ENCODE peak calls at places on chromosomes 1 and 21, in ten cellular contexts. V is stimulated activated CD8-positive, alpha-beta memory T cell treated with anti-CD3 and anti-CD28 coated beads, Interleukin-7, amount 100 ng/mL, for 24 hours; S is NCI-H1105 treated with DMSO at 0.1 percent for 48 hours; H is pulmonary artery endothelial cell; U is T-helper 1 cell; P is neural crest cell; J is Right ventricle myocardium superior; E is sciatic nerve; R is HFFc6; I is NCI-H510A. O is an unnamed sample.

GRCh38 chr1:167342846-167343245 is 122.2 kb downstream of the POU2F1 start:
- DNase-seq in V (no peak), S (peak), H (no peak), U (no peak), P (no peak), J (no peak), E (no peak), R (no peak), I (no peak), O (no peak)

GRCh38 chr21:46294647-46295176 is 8.6 kb downstream of the YBEY start:
- DNase-seq in V (no peak), S (no peak), H (no peak), U (no peak), P (no peak), J (peak), E (no peak), R (peak), I (no peak), O (peak)

GRCh38 chr21:38468989-38469388 is 29.3 kb downstream of the ERG start:
- DNase-seq in V (no peak), S (no peak), H (no peak), U (no peak), P (no peak), J (no peak), E (no peak), R (peak), I (no peak), O (no peak)

GRCh38 chr1:172449012-172449584 is 5.2 kb upstream of the PIGC start:
- DNase-seq in V (no peak), S (no peak), H (no peak), U (no peak), P (no peak), J (no peak), E (no peak), R (no peak), I (no peak), O (no peak)

GRCh38 chr1:94025383-94026340 is 95.3 kb downstream of the ABCA4 start:
- DNase-seq in V (no peak), S (peak), H (peak), U (no peak), P (peak), J (no peak), E (no peak), R (peak), I (peak), O (peak)

GRCh38 chr1:28540651-28541050 is 12.2 kb upstream of the TRNAU1AP start:
- DNase-seq in V (no peak), S (no peak), H (no peak), U (no peak), P (no peak), J (no peak), E (no peak), R (no peak), I (no peak), O (no peak)

GRCh38 chr1:222250376-222250775 is 297.5 kb downstream of the HHIPL2 start:
- DNase-seq in V (no peak), S (no peak), H (no peak), U (no peak), P (no peak), J (no peak), E (no peak), R (peak), I (no peak), O (no peak)

GRCh38 chr1:248844526-248844925 is 6.5 kb downstream of the ZNF672 start:
- DNase-seq in V (no peak), S (no peak), H (no peak), U (no peak), P (no peak), J (no peak), E (peak), R (no peak), I (no peak), O (no peak)

GRCh38 chr1:183147735-183148134 is 38.3 kb upstream of the LAMC2 start:
- DNase-seq in V (no peak), S (no peak), H (no peak), U (no peak), P (no peak), J (no peak), E (no peak), R (no peak), I (no peak), O (no peak)

GRCh38 chr1:39268112-39268581 is 63.7 kb downstream of the MACF1 start:
- DNase-seq in V (no peak), S (peak), H (no peak), U (no peak), P (no peak), J (no peak), E (no peak), R (peak), I (peak), O (no peak)

GRCh38 chr1:208029381-208030319 is 118.7 kb upstream of the CD34 start:
- DNase-seq in V (no peak), S (no peak), H (no peak), U (no peak), P (no peak), J (no peak), E (peak), R (peak), I (no peak), O (no peak)

GRCh38 chr1:207867136-207868081 is 43.5 kb downstream of the CD34 start:
- DNase-seq in V (no peak), S (no peak), H (no peak), U (no peak), P (no peak), J (peak), E (peak), R (no peak), I (no peak), O (no peak)

GRCh38 chr1:65791860-65792670 is 630 bp upstream of the PDE4B start:
- DNase-seq in V (no peak), S (no peak), H (no peak), U (no peak), P (peak), J (no peak), E (no peak), R (no peak), I (no peak), O (peak)

GRCh38 chr1:21157868-21158267 is 18.8 kb downstream of the EIF4G3 start:
- DNase-seq in V (no peak), S (no peak), H (no peak), U (no peak), P (no peak), J (no peak), E (no peak), R (no peak), I (no peak), O (no peak)

GRCh38 chr21:29265690-29266479 is 32.8 kb upstream of the BACH1 start:
- DNase-seq in V (no peak), S (no peak), H (no peak), U (no peak), P (no peak), J (no peak), E (no peak), R (no peak), I (no peak), O (no peak)

GRCh38 chr1:219876798-219877209 is 51.6 kb downstream of the SLC30A10 start:
- DNase-seq in V (no peak), S (no peak), H (no peak), U (no peak), P (no peak), J (no peak), E (no peak), R (no peak), I (no peak), O (no peak)

GRCh38 chr21:20728691-20729090 is 269.5 kb upstream of the NCAM2 start:
- DNase-seq in V (no peak), S (peak), H (no peak), U (no peak), P (no peak), J (no peak), E (no peak), R (no peak), I (no peak), O (no peak)

GRCh38 chr1:20164694-20165202 is 21.1 kb upstream of the UBXN10 start:
- DNase-seq in V (no peak), S (no peak), H (no peak), U (no peak), P (no peak), J (peak), E (no peak), R (no peak), I (no peak), O (no peak)

GRCh38 chr21:32131960-32132359 is 146.9 kb downstream of the MIS18A start:
- DNase-seq in V (no peak), S (no peak), H (no peak), U (no peak), P (no peak), J (no peak), E (no peak), R (no peak), I (no peak), O (no peak)

GRCh38 chr1:210237514-210237913 is 4.9 kb downstream of the SERTAD4 start:
- DNase-seq in V (no peak), S (no peak), H (no peak), U (no peak), P (no peak), J (no peak), E (no peak), R (no peak), I (no peak), O (no peak)